ENCODE peak calls at places on chromosomes 6 and 20, in ten cellular contexts. One of them, this sample, is unnamed.

GRCh38 chr20:24134284-24134683 is 145.7 kb upstream of the GGTLC1 start:
- DNase-seq in activated naive CD8-positive, alpha-beta T cell treated with anti-CD3 and anti-CD28 coated beads, Interleukin-2, amount 50 U/mL, for 24 hours: no peak
- DNase-seq in GM04504: no peak
- DNase-seq in stimulated activated CD4-positive, alpha-beta T cell treated with anti-CD3 and anti-CD28 coated beads, Interleukin-4, amount 100 ng/mL, for 4 hours: no peak
- DNase-seq in heart left ventricle: no peak
- DNase-seq in stimulated activated CD8-positive, alpha-beta memory T cell treated with anti-CD3 and anti-CD28 coated beads, Interleukin-4, amount 100 ng/mL, for 48 hours: no peak
- DNase-seq in heart right ventricle: no peak
- DNase-seq in fibroblast of lung: peak
- DNase-seq in CMK: no peak
- DNase-seq in epithelial cell of esophagus: peak
- DNase-seq in this sample: no peak

GRCh38 chr20:48877299-48877698 is 44.2 kb upstream of the ARFGEF2 start:
- DNase-seq in activated naive CD8-positive, alpha-beta T cell treated with anti-CD3 and anti-CD28 coated beads, Interleukin-2, amount 50 U/mL, for 24 hours: no peak
- DNase-seq in GM04504: no peak
- DNase-seq in stimulated activated CD4-positive, alpha-beta T cell treated with anti-CD3 and anti-CD28 coated beads, Interleukin-4, amount 100 ng/mL, for 4 hours: no peak
- DNase-seq in heart left ventricle: no peak
- DNase-seq in stimulated activated CD8-positive, alpha-beta memory T cell treated with anti-CD3 and anti-CD28 coated beads, Interleukin-4, amount 100 ng/mL, for 48 hours: no peak
- DNase-seq in heart right ventricle: no peak
- DNase-seq in fibroblast of lung: no peak
- DNase-seq in CMK: no peak
- DNase-seq in epithelial cell of esophagus: no peak
- DNase-seq in this sample: peak

GRCh38 chr6:82397962-82398692 is 34.5 kb downstream of the TPBG start:
- DNase-seq in activated naive CD8-positive, alpha-beta T cell treated with anti-CD3 and anti-CD28 coated beads, Interleukin-2, amount 50 U/mL, for 24 hours: no peak
- DNase-seq in GM04504: no peak
- DNase-seq in stimulated activated CD4-positive, alpha-beta T cell treated with anti-CD3 and anti-CD28 coated beads, Interleukin-4, amount 100 ng/mL, for 4 hours: no peak
- DNase-seq in heart left ventricle: no peak
- DNase-seq in stimulated activated CD8-positive, alpha-beta memory T cell treated with anti-CD3 and anti-CD28 coated beads, Interleukin-4, amount 100 ng/mL, for 48 hours: no peak
- DNase-seq in heart right ventricle: no peak
- DNase-seq in fibroblast of lung: peak
- DNase-seq in CMK: no peak
- DNase-seq in epithelial cell of esophagus: peak
- DNase-seq in this sample: no peak

GRCh38 chr6:138087549-138087948 is 19.7 kb downstream of the PERP start:
- DNase-seq in activated naive CD8-positive, alpha-beta T cell treated with anti-CD3 and anti-CD28 coated beads, Interleukin-2, amount 50 U/mL, for 24 hours: no peak
- DNase-seq in GM04504: no peak
- DNase-seq in stimulated activated CD4-positive, alpha-beta T cell treated with anti-CD3 and anti-CD28 coated beads, Interleukin-4, amount 100 ng/mL, for 4 hours: no peak
- DNase-seq in heart left ventricle: no peak
- DNase-seq in stimulated activated CD8-positive, alpha-beta memory T cell treated with anti-CD3 and anti-CD28 coated beads, Interleukin-4, amount 100 ng/mL, for 48 hours: no peak
- DNase-seq in heart right ventricle: no peak
- DNase-seq in fibroblast of lung: peak
- DNase-seq in CMK: no peak
- DNase-seq in epithelial cell of esophagus: peak
- DNase-seq in this sample: no peak

GRCh38 chr6:31903957-31904356 is 2.1 kb upstream of the ZBTB12 start:
- DNase-seq in activated naive CD8-positive, alpha-beta T cell treated with anti-CD3 and anti-CD28 coated beads, Interleukin-2, amount 50 U/mL, for 24 hours: no peak
- DNase-seq in GM04504: no peak
- DNase-seq in stimulated activated CD4-positive, alpha-beta T cell treated with anti-CD3 and anti-CD28 coated beads, Interleukin-4, amount 100 ng/mL, for 4 hours: no peak
- DNase-seq in heart left ventricle: no peak
- DNase-seq in stimulated activated CD8-positive, alpha-beta memory T cell treated with anti-CD3 and anti-CD28 coated beads, Interleukin-4, amount 100 ng/mL, for 48 hours: no peak
- DNase-seq in heart right ventricle: no peak
- DNase-seq in fibroblast of lung: no peak
- DNase-seq in CMK: no peak
- DNase-seq in epithelial cell of esophagus: no peak
- DNase-seq in this sample: no peak

GRCh38 chr6:5135783-5136376 is 50.7 kb downstream of the PPP1R3G start:
- DNase-seq in activated naive CD8-positive, alpha-beta T cell treated with anti-CD3 and anti-CD28 coated beads, Interleukin-2, amount 50 U/mL, for 24 hours: peak
- DNase-seq in GM04504: no peak
- DNase-seq in stimulated activated CD4-positive, alpha-beta T cell treated with anti-CD3 and anti-CD28 coated beads, Interleukin-4, amount 100 ng/mL, for 4 hours: peak
- DNase-seq in heart left ventricle: no peak
- DNase-seq in stimulated activated CD8-positive, alpha-beta memory T cell treated with anti-CD3 and anti-CD28 coated beads, Interleukin-4, amount 100 ng/mL, for 48 hours: peak
- DNase-seq in heart right ventricle: no peak
- DNase-seq in fibroblast of lung: peak
- DNase-seq in CMK: peak
- DNase-seq in epithelial cell of esophagus: peak
- DNase-seq in this sample: no peak

GRCh38 chr6:52513464-52513863 is 63.4 kb downstream of the TRAM2 start:
- DNase-seq in activated naive CD8-positive, alpha-beta T cell treated with anti-CD3 and anti-CD28 coated beads, Interleukin-2, amount 50 U/mL, for 24 hours: no peak
- DNase-seq in GM04504: no peak
- DNase-seq in stimulated activated CD4-positive, alpha-beta T cell treated with anti-CD3 and anti-CD28 coated beads, Interleukin-4, amount 100 ng/mL, for 4 hours: no peak
- DNase-seq in heart left ventricle: no peak
- DNase-seq in stimulated activated CD8-positive, alpha-beta memory T cell treated with anti-CD3 and anti-CD28 coated beads, Interleukin-4, amount 100 ng/mL, for 48 hours: no peak
- DNase-seq in heart right ventricle: no peak
- DNase-seq in fibroblast of lung: no peak
- DNase-seq in CMK: no peak
- DNase-seq in epithelial cell of esophagus: no peak
- DNase-seq in this sample: no peak

GRCh38 chr6:135321012-135321621 is 140.0 kb downstream of the MYB start:
- DNase-seq in activated naive CD8-positive, alpha-beta T cell treated with anti-CD3 and anti-CD28 coated beads, Interleukin-2, amount 50 U/mL, for 24 hours: no peak
- DNase-seq in GM04504: no peak
- DNase-seq in stimulated activated CD4-positive, alpha-beta T cell treated with anti-CD3 and anti-CD28 coated beads, Interleukin-4, amount 100 ng/mL, for 4 hours: no peak
- DNase-seq in heart left ventricle: no peak
- DNase-seq in stimulated activated CD8-positive, alpha-beta memory T cell treated with anti-CD3 and anti-CD28 coated beads, Interleukin-4, amount 100 ng/mL, for 48 hours: no peak
- DNase-seq in heart right ventricle: no peak
- DNase-seq in fibroblast of lung: no peak
- DNase-seq in CMK: peak
- DNase-seq in epithelial cell of esophagus: no peak
- DNase-seq in this sample: no peak

This sample was measured in stromal cell of bone marrow.